ENCODE peak calls at places on chromosomes 6 and 20, in eight cellular contexts. W is GM12892, D is A549, I is suprapubic skin, Q is heart left ventricle, A is endothelial cell of umbilical vein, L is prostate gland, B is HCT116. G is an unnamed sample.

GRCh38 chr6:129679250-129679649 is 30.7 kb downstream of the ARHGAP18 start:
- DNase-seq in Q (no peak), W (no peak), B (no peak), L (no peak), I (no peak), A (peak), D (no peak), G (no peak)

GRCh38 chr6:97586344-97586743 is 303.3 kb upstream of the MMS22L start:
- DNase-seq in D (no peak), W (no peak), Q (no peak), I (no peak), L (no peak), A (no peak), B (no peak), G (no peak)

GRCh38 chr6:39225543-39225942 is 3.7 kb downstream of the KCNK5 start:
- DNase-seq in B (no peak), L (no peak), A (no peak), Q (no peak), D (no peak), I (no peak), W (no peak), G (no peak)

GRCh38 chr6:4114123-4114522 is 21.3 kb downstream of the ECI2 start:
- DNase-seq in I (no peak), Q (no peak), B (no peak), D (no peak), A (no peak), L (no peak), W (no peak), G (no peak)

GRCh38 chr20:25229486-25230176 is 18.3 kb upstream of the PYGB start:
- DNase-seq in A (no peak), L (no peak), Q (no peak), B (no peak), D (no peak), W (no peak), I (no peak), G (no peak)

GRCh38 chr6:37628611-37629320 is 68.9 kb downstream of the MDGA1 start:
- DNase-seq in B (no peak), I (no peak), W (no peak), L (no peak), Q (no peak), A (no peak), D (no peak), G (peak)

GRCh38 chr20:44295995-44296394 is 15.0 kb downstream of the FITM2 start:
- DNase-seq in Q (peak), A (no peak), D (no peak), B (no peak), L (no peak), W (no peak), I (no peak), G (no peak)

GRCh38 chr20:57139342-57140093 is 126.9 kb downstream of the BMP7 start:
- DNase-seq in B (no peak), D (no peak), L (no peak), I (no peak), W (no peak), A (no peak), Q (no peak), G (no peak)

GRCh38 chr6:117573006-117573680 is 29.2 kb downstream of the GOPC start:
- DNase-seq in I (no peak), A (no peak), B (no peak), W (no peak), Q (no peak), L (no peak), D (no peak), G (no peak)

GRCh38 chr6:118876201-118876600 is 17.8 kb upstream of the ASF1A start:
- DNase-seq in Q (no peak), B (no peak), A (no peak), D (peak), I (no peak), W (no peak), L (no peak), G (no peak)

GRCh38 chr6:41784581-41785171 is 2.8 kb upstream of the TOMM6 start:
- DNase-seq in L (no peak), W (no peak), D (no peak), A (no peak), I (no peak), B (no peak), Q (no peak), G (no peak)

GRCh38 chr6:33860006-33860405 is 56.2 kb upstream of the MLN start:
- DNase-seq in I (no peak), A (no peak), Q (no peak), D (no peak), W (no peak), L (no peak), B (no peak), G (no peak)
- TF ChIP-seq POLR2A in I (no peak), A (no peak), Q (no peak), D (no peak), W (no peak), L (no peak), B (no peak), G (no peak)

GRCh38 chr20:47317127-47317895 is 39.2 kb downstream of the ZMYND8 start:
- DNase-seq in B (peak), D (peak), A (peak), W (peak), Q (peak), L (peak), I (peak), G (peak)
- TF ChIP-seq POLR2A in B (no peak), D (no peak), A (peak), W (no peak), Q (no peak), L (no peak), I (no peak), G (peak)

GRCh38 chr6:156794963-156795362 is 17.8 kb downstream of the ARID1B start:
- DNase-seq in Q (no peak), A (no peak), B (no peak), I (no peak), L (no peak), W (no peak), D (no peak), G (no peak)
- TF ChIP-seq POLR2A in Q (no peak), A (no peak), B (no peak), I (no peak), L (no peak), W (no peak), D (no peak), G (no peak)

GRCh38 chr6:44101832-44102231 is 25.4 kb downstream of the MRPL14 start:
- DNase-seq in B (no peak), W (no peak), A (no peak), I (no peak), L (no peak), Q (no peak), D (no peak), G (no peak)
- TF ChIP-seq POLR2A in B (no peak), W (no peak), A (no peak), I (no peak), L (no peak), Q (no peak), D (no peak), G (no peak)

DNA sequence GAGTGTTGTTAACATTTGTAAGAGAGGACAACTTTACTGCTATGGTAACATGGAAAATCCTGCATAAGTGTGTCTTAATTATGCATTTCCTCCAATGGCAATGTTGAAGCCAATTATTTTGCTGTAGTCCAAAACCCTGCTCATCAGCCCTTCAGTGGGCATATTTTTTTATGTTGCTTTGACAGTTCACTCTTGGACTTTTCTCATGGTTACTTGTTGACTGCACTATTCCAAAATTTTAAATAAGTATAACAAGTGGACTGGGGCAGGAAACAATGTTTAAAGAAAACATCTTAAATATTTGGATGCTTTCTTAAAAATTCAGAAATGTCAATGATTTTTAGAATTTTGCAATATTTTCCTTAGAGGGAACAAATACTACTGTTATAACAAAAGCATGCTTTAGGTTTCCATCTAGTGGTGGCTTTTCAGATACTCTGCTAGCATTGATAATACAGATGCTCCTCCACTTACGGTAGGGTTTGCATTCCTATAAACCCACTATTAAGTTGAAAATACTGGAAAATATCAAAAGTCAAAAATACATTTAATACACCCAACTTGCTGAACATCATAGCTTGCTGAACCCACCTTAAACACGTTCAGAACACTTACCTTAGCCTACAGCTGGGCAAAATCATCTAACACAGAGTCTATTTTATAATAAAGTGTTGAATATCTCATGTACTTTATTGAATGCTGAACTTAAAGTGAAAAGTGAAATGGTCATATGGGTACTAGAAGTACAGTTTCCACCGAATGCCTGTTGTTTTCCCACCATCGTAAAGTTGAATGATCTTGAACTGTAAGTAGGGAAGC is 86.4 kb downstream of the ADGRG6 start:
- DNase-seq in Q (no peak), D (no peak), W (no peak), B (no peak), I (no peak), A (peak), L (no peak), G (no peak)
- TF ChIP-seq POLR2A in Q (no peak), D (no peak), W (no peak), B (no peak), I (no peak), A (no peak), L (no peak), G (no peak)

GRCh38 chr6:106513813-106514212 is 115.5 kb downstream of the RTN4IP1 start:
- DNase-seq in I (no peak), L (no peak), D (no peak), A (peak), W (no peak), Q (no peak), B (no peak), G (no peak)

GRCh38 chr6:106510090-106510970 is 119.0 kb downstream of the RTN4IP1 start:
- DNase-seq in D (peak), Q (peak), L (peak), B (no peak), A (no peak), I (peak), W (peak), G (no peak)

GRCh38 chr6:106512958-106513480 is 116.3 kb downstream of the RTN4IP1 start:
- DNase-seq in Q (no peak), B (no peak), W (no peak), A (peak), D (no peak), I (no peak), L (peak), G (no peak)

GRCh38 chr6:106511274-106512047 is 117.8 kb downstream of the RTN4IP1 start:
- DNase-seq in A (peak), Q (no peak), W (peak), L (peak), B (no peak), I (no peak), D (no peak), G (no peak)

DNA sequence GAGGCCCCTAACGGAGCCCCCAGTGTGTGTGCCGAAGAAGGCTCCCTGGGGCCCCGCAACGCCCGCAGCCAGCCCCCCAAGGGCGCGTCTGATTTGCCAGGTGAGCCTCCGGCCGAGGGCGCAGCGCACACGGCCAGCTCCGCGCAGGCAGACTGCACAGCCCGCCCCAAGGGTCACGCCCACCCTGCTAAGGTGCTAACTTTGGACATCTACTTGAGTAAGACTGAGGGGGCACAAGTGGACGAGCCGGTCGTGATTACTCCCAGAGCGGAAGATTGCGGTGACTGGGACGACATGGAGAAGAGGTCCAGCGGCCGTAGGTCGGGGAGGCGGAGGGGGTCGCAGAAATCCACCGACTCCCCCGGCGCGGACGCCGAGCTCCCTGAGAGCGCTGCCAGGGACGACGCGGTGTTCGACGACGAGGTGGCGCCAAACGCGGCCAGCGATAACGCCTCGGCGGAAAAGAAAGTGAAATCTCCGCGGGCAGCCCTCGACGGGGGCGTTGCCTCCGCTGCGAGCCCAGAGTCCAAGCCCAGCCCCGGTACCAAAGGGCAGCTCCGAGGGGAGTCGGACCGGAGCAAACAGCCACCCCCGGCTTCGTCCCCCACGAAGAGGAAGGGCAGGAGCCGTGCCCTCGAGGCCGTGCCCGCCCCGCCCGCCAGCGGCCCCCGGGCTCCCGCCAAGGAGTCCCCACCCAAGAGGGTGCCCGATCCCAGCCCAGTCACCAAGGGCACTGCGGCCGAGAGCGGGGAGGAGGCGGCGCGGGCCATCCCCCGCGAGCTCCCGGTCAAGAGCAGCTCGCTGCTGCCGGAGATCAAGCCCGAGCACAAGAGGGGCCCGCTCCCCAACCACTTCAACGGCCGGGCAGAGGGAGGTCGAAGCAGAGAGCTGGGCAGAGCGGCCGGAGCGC is 117.0 kb downstream of the RTN4IP1 start:
- DNase-seq in A (peak), L (peak), D (no peak), W (peak), Q (peak), B (no peak), I (peak), G (no peak)
- TF ChIP-seq POLR2A in A (no peak), L (no peak), D (no peak), W (peak), Q (no peak), B (no peak), I (no peak), G (peak)

GRCh38 chr6:146544783-146545182 is 1.1 kb downstream of the RAB32 start:
- DNase-seq in I (no peak), B (no peak), W (no peak), L (no peak), Q (no peak), D (no peak), A (peak), G (no peak)

GRCh38 chr6:146542881-146543210 is 787 bp upstream of the RAB32 start:
- DNase-seq in Q (no peak), D (no peak), L (no peak), I (no peak), B (no peak), W (no peak), A (no peak), G (no peak)

GRCh38 chr6:146545608-146546007 is 2.0 kb downstream of the RAB32 start:
- DNase-seq in D (no peak), A (peak), B (no peak), W (no peak), I (no peak), Q (no peak), L (no peak), G (no peak)

GRCh38 chr6:146543940-146544661 is 468 bp downstream of the RAB32 start:
- DNase-seq in D (peak), A (peak), I (peak), B (no peak), L (peak), Q (peak), W (no peak), G (peak)

DNA sequence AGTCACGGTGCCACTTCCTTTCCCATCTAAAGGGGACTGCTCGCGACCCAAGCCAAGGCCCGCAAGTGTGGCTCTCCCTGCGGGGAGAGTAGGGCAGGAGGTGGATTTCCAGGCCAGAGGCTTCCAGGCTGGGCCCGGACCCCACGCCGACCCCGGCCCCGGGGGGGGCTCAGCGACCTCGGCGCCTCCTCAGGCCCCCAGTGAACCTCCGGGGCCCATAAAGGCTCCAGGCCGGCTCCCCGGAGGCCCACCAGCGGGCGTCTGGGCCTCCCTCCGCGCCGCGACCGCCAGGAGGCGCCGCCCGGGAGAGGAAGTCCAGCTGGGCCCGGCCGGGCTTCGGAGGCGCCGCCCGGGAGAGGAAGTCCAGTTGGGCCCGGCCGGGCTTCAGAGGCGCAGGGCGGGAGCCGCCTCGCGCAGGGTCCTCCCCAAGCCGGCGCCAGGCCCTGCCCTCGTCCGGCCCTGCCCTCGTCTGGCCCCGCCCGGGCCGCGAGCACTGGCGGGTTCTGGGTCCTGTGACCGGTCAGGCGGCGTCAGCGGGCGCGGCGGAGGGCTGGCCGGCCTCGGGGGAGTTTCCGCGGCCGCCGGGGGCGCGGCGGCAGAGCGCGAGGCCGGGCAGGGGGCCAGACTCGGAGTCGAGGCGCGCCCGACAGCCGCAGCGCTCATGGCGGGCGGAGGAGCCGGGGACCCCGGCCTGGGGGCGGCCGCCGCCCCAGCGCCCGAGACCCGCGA is at the start of gene RAB32:
- DNase-seq in B (no peak), I (peak), Q (peak), W (peak), D (peak), A (peak), L (peak), G (peak)
- TF ChIP-seq POLR2A in B (no peak), I (peak), Q (no peak), W (no peak), D (peak), A (peak), L (peak), G (peak)

DNA sequence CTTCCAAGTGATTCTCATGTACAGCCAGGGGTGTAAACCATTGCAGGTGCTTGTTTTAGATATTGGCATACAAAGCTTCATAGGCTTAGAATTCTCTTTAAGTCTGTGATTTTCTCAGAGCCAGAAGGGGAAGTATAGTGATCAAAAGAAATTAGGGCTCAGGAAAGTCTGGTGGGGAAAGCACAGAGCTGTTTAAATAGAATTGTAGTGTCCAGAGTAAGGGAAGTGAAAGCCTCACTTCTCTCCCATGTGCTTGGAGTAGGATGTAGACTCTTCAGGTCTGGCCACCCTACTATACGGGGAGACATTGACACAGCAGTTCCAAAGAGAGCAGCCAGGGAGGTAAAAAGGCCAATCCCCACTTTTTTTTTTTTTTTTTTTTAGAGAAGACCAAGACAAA is 10.4 kb downstream of the GCNT2 start:
- DNase-seq in B (no peak), D (no peak), I (no peak), Q (no peak), A (no peak), L (no peak), W (no peak), G (no peak)
- TF ChIP-seq POLR2A in B (no peak), D (no peak), I (no peak), Q (no peak), A (no peak), L (no peak), W (peak), G (no peak)

GRCh38 chr6:43843669-43844171 is 73.7 kb downstream of the VEGFA start:
- DNase-seq in L (no peak), D (no peak), W (no peak), B (no peak), A (no peak), I (no peak), Q (no peak), G (no peak)

GRCh38 chr6:43842231-43842794 is 72.3 kb downstream of the VEGFA start:
- DNase-seq in A (no peak), I (no peak), D (no peak), B (no peak), Q (no peak), W (no peak), L (no peak), G (peak)

GRCh38 chr6:43845646-43846045 is 75.6 kb downstream of the VEGFA start:
- DNase-seq in D (no peak), A (no peak), W (no peak), L (no peak), Q (no peak), B (no peak), I (no peak), G (no peak)

GRCh38 chr6:43840490-43841218 is 70.6 kb downstream of the VEGFA start:
- DNase-seq in W (no peak), L (no peak), A (no peak), B (no peak), Q (no peak), I (no peak), D (no peak), G (no peak)

DNA sequence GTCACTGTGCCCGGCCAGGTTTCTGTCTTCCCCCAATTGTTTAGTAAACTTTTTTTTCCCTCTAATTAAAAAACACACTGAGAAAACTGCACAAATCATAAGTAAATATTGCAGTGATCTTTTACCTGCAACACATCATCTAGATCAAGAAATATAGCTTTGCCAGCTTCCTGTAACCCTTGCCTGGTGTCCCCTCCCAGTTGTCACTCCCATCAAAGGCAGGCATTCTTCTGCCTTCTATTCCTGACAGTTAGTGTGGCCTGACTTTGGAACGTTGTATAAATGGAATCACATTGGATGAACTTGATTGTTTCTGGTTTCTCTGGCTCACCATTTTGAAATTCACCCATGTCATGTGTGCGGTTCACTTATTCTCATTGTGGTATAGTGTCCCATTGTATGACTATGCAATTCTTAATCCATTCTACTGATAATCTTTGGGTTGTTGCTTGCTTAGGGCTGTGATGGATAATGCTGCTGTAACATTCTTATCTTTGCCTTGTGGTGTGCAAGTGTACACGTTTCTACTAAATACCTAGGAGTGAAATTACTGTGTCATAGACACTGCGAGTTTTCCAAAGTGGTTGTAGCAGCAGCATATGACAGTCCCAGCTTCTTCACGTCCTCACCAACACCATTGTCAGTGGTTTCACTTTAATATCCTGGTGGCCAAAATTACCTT is 73.1 kb downstream of the VEGFA start:
- DNase-seq in I (no peak), B (no peak), L (no peak), Q (no peak), D (no peak), A (no peak), W (no peak), G (no peak)
- TF ChIP-seq POLR2A in I (no peak), B (no peak), L (no peak), Q (no peak), D (no peak), A (no peak), W (no peak), G (no peak)

GRCh38 chr6:99390896-99391295 is 3.1 kb downstream of the COQ3 start:
- DNase-seq in Q (no peak), D (no peak), I (no peak), W (no peak), L (no peak), B (no peak), A (no peak), G (no peak)

GRCh38 chr6:99393366-99393697 is 663 bp downstream of the COQ3 start:
- DNase-seq in I (no peak), Q (no peak), D (no peak), L (no peak), W (no peak), B (no peak), A (no peak), G (no peak)

GRCh38 chr6:99393698-99394531 is at the start of gene COQ3:
- DNase-seq in I (peak), B (peak), D (peak), Q (peak), A (peak), L (peak), W (peak), G (peak)
- TF ChIP-seq POLR2A in I (no peak), B (peak), D (peak), Q (no peak), A (peak), L (no peak), W (peak), G (peak)

G was measured in H54.